ENCODE peak calls at places on chromosomes 12 and 14, in four cellular contexts. O is IMR-90, W is GM12878, M is A549. V is an unnamed sample.

GRCh38 chr12:70486588-70486987 is 120.5 kb downstream of the KCNMB4 start:
- DNase-seq in W (no peak), M (no peak), O (no peak), V (no peak)

GRCh38 chr14:75824328-75824727 is 157.5 kb downstream of the TGFB3 start:
- DNase-seq in O (no peak), W (no peak), M (no peak), V (no peak)

GRCh38 chr14:103294091-103294490 is 39.9 kb upstream of the EIF5 start:
- DNase-seq in O (no peak), M (no peak), W (no peak), V (no peak)

GRCh38 chr14:34857689-34858449 is 17.3 kb downstream of the BAZ1A start:
- DNase-seq in O (no peak), W (no peak), M (no peak), V (no peak)

GRCh38 chr12:49228653-49229052 is 36.2 kb upstream of the TUBA1C start:
- DNase-seq in M (no peak), O (no peak), W (no peak), V (no peak)

GRCh38 chr12:19967486-19967885 is 400.9 kb upstream of the PDE3A start:
- DNase-seq in W (peak; percentile 19), O (peak; percentile 96), M (peak; percentile 91), V (no peak)

GRCh38 chr12:72270246-72270645 is 1.9 kb upstream of the TRHDE start:
- DNase-seq in M (no peak), W (no peak), O (no peak), V (no peak)

GRCh38 chr12:66129934-66130266 is 650 bp downstream of the LLPH start:
- DNase-seq in W (no peak), M (peak; percentile 17), O (no peak), V (no peak)

GRCh38 chr12:17076335-17076734 is 470.4 kb upstream of the LMO3 start:
- DNase-seq in W (no peak), M (peak; percentile 68), O (no peak), V (no peak)

GRCh38 chr14:105888151-105888550 is 361.8 kb downstream of the TMEM121 start:
- DNase-seq in O (no peak), M (no peak), W (no peak), V (no peak)

GRCh38 chr14:105883066-105884005 is 357.0 kb downstream of the TMEM121 start:
- DNase-seq in O (no peak), W (no peak), M (no peak), V (no peak)

GRCh38 chr14:105885561-105886320 is 359.4 kb downstream of the TMEM121 start:
- DNase-seq in W (no peak), M (no peak), O (no peak), V (no peak)

GRCh38 chr14:105882626-105883025 is 356.2 kb downstream of the TMEM121 start:
- DNase-seq in W (no peak), M (no peak), O (no peak), V (no peak)

DNA sequence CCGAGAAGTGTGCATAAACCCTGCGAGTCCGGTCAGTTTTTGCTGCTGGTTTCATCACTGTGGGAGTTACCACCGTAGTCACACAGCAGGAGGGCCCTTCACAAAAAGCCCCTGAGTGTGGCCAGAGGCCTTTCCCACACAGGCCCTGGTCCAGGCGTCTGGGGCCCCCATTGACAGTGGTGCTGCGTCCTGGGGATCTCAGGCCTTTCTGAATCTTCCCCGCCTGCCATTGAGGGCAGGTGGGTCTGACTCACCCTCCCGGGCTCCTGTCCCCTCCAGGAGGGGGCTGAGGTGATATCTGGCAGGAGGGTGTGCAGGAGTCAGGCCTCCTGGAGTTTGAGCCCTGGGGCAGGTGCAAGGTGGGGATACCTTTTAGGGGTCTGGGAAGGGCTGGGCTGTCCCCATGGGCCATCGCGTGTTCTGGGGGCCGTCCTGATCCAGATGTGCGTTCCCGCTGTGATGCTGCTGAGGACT is 358.5 kb downstream of the TMEM121 start:
- DNase-seq in M (no peak), W (no peak), O (no peak), V (no peak)
- TF ChIP-seq ELK1 in M (no peak), W (no peak), O (no peak), V (no peak)

DNA sequence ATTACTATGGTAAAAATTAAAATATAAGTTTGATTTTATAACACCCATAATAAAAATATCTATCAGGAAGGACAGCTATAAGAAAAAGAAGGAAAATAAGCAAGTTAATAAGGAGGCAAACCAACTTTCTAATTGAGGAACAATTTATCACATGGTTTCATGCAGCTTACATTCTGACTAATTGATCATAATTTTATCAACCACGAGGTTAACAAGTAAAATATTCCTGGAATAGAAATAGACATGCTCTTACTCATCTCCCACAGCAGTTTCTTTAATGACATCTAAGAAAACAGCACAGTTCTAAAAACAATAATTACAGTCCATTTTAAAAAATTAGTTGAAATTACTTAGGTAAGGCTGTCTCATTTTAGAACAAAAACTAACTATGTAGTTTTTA is 130.8 kb upstream of the KRR1 start:
- DNase-seq in M (no peak), W (no peak), O (no peak), V (no peak)
- H3K4me2 ChIP-seq in M (no peak overlapping the region), W (no peak overlapping the region), O (no peak overlapping the region), V (no peak overlapping the region)

GRCh38 chr14:62691613-62692489 is 353.4 kb downstream of the KCNH5 start:
- DNase-seq in M (peak; percentile 96), W (no peak), O (peak; percentile 97), V (no peak)
- TF ChIP-seq ELK1 in M (no peak), W (no peak), O (no peak), V (no peak)

GRCh38 chr12:104495786-104496185 is 39.0 kb downstream of the CHST11 start:
- DNase-seq in W (no peak), M (no peak), O (peak; percentile 12), V (no peak)

GRCh38 chr12:104496336-104496735 is 39.6 kb downstream of the CHST11 start:
- DNase-seq in O (peak; percentile 13), W (no peak), M (no peak), V (no peak)

GRCh38 chr12:104494816-104495158 is 38.0 kb downstream of the CHST11 start:
- DNase-seq in O (no peak), M (no peak), W (peak; percentile 47), V (no peak)

GRCh38 chr12:104493504-104493903 is 36.8 kb downstream of the CHST11 start:
- DNase-seq in W (no peak), O (no peak), M (no peak), V (no peak)

DNA sequence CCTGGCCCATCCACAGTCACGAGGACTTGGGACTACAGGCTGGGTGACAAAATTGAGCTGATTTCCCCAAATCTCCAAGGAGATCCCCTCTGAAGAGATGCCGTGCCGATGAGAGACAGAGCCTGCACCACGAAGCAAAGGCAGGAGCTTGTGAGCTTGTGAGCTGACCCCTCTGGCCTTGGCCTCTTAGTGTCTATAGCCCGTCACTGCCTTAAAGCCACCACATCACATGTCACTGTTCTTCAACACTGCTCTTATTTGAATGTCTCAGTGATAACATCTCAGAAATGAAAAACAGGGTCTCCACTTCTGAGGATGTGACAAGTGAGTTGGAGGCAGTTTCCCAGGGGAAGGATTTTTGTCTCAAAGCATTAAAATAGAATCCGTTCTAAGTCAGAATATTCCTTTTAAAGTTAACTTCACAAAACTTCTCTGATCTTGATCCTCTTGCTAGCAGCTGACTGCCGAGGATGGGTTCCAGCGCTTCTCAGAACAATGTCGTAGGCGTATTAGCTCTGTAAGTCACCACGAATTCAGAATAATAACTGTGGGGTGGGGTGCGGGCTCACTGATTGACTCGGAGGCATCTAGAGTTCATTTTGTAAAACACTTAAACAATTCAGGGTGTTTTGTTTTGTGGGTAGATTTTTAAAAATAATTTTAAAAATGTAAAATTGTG is 37.5 kb downstream of the CHST11 start:
- DNase-seq in M (no peak), W (peak; percentile 57), O (no peak), V (peak; percentile 50)
- H3K4me2 ChIP-seq in M (no peak overlapping the region), W (peak overlapping the region; percentile 82), O (no peak overlapping the region), V (peak overlapping the region; percentile 46)

GRCh38 chr12:104306943-104307654 is 3.6 kb downstream of the EID3 start:
- DNase-seq in W (no peak), O (peak; percentile 44), M (peak; percentile 62), V (no peak)
- TF ChIP-seq ELK1 in W (no peak), O (no peak), M (no peak), V (no peak)

GRCh38 chr12:96392397-96392796 is 7.8 kb downstream of the CDK17 start:
- DNase-seq in W (no peak), M (no peak), O (no peak), V (no peak)
- H3K4me2 ChIP-seq in W (no peak overlapping the region), M (no peak overlapping the region), O (no peak overlapping the region), V (no peak overlapping the region)

GRCh38 chr14:97944380-97944779 is 1147.2 kb downstream of the VRK1 start:
- DNase-seq in M (no peak), O (no peak), W (no peak), V (no peak)

GRCh38 chr14:97948841-97949240 is 1151.7 kb downstream of the VRK1 start:
- DNase-seq in M (no peak), O (no peak), W (no peak), V (no peak)

GRCh38 chr14:97946291-97946690 is 1149.1 kb downstream of the VRK1 start:
- DNase-seq in M (no peak), W (no peak), O (no peak), V (no peak)

GRCh38 chr14:97943619-97944018 is 1146.4 kb downstream of the VRK1 start:
- DNase-seq in M (no peak), W (no peak), O (no peak), V (no peak)
- TF ChIP-seq ELK1 in M (no peak), W (no peak), O (no peak), V (no peak)

GRCh38 chr14:95562892-95563685 is 28.2 kb downstream of the GLRX5 start:
- DNase-seq in W (no peak), M (no peak), O (peak; percentile 16), V (no peak)

GRCh38 chr14:95559203-95559602 is 24.4 kb downstream of the GLRX5 start:
- DNase-seq in O (no peak), W (no peak), M (no peak), V (no peak)

GRCh38 chr14:95564060-95564459 is 29.2 kb downstream of the GLRX5 start:
- DNase-seq in O (peak; percentile 18), M (no peak), W (no peak), V (no peak)

GRCh38 chr14:95557832-95558231 is 23.0 kb downstream of the GLRX5 start:
- DNase-seq in W (no peak), M (no peak), O (no peak), V (no peak)

DNA sequence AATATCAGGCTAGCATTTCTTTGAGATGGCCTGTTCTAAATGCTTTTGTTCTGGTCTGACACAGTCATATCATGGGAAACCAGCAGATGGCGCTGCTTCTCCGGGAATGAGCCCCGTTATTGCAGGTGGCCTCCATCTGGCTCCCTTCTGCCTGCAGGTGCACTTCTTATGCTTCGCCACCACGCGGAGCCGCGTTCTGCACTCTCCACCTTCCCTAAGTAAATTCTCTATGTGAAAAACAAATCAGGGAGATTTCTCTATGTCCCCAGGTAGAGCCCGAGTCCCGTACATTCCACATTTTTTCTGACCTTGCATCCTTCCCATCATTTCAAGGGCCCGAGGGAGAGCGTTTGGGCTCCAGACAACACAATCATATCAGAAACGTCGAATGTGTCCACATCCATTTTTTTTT is 26.2 kb downstream of the GLRX5 start:
- DNase-seq in M (peak; percentile 88), O (peak; percentile 82), W (peak; percentile 71), V (peak; percentile 74)
- H3K4me2 ChIP-seq in M (no peak overlapping the region), O (no peak overlapping the region), W (no peak overlapping the region), V (no peak overlapping the region)